ENCODE peak calls at places on chromosomes 7 and 10, in four cellular contexts. S is stimulated activated CD4-positive, alpha-beta T cell treated with anti-CD3 and anti-CD28 coated beads, Interleukin-1b, Interleukin-23, amount 100 ng/mL, for 1 hour; Q is NCI-H1105; H is naive thymus-derived CD4-positive, alpha-beta T cell. Z is an unnamed sample.

GRCh38 chr10:3465406-3465891 is 292.9 kb upstream of the PITRM1 start:
- DNase-seq in S (no peak), Q (no peak), H (no peak), Z (no peak)

GRCh38 chr7:159086301-159086925 is 58.3 kb downstream of the VIPR2 start:
- DNase-seq in S (no peak), Q (no peak), H (no peak), Z (no peak)

GRCh38 chr7:134741901-134742635 is 37.4 kb upstream of the CALD1 start:
- DNase-seq in S (no peak), Q (no peak), H (no peak), Z (no peak)

GRCh38 chr10:78377362-78377761 is 343.7 kb downstream of the RPS24 start:
- DNase-seq in S (no peak), Q (no peak), H (no peak), Z (no peak)

GRCh38 chr7:149853157-149853556 is 15.0 kb downstream of the ZNF862 start:
- DNase-seq in S (no peak), Q (no peak), H (no peak), Z (peak)

GRCh38 chr10:66834802-66835201 is 91.0 kb upstream of the LRRTM3 start:
- DNase-seq in S (no peak), Q (no peak), H (no peak), Z (no peak)

GRCh38 chr7:43784030-43785001 is 25.8 kb downstream of the BLVRA start:
- DNase-seq in S (no peak), Q (no peak), H (no peak), Z (no peak)

GRCh38 chr7:69467826-69468225 is 130.4 kb upstream of the AUTS2 start:
- DNase-seq in S (no peak), Q (no peak), H (no peak), Z (no peak)

GRCh38 chr7:39434012-39434411 is 132.2 kb upstream of the YAE1 start:
- DNase-seq in S (no peak), Q (no peak), H (no peak), Z (no peak)

GRCh38 chr7:2621061-2621828 is 10.5 kb upstream of the TTYH3 start:
- DNase-seq in S (no peak), Q (no peak), H (no peak), Z (no peak)

GRCh38 chr7:51139796-51140195 is 176.8 kb downstream of the COBL start:
- DNase-seq in S (no peak), Q (no peak), H (no peak), Z (no peak)

GRCh38 chr10:22427890-22428571 is 82.7 kb downstream of the SPAG6 start:
- DNase-seq in S (no peak), Q (peak), H (no peak), Z (peak)

GRCh38 chr7:14999331-14999730 is 96.8 kb upstream of the DGKB start:
- DNase-seq in S (no peak), Q (no peak), H (no peak), Z (no peak)

GRCh38 chr10:73789659-73790055 is 4.3 kb downstream of the ZSWIM8 start:
- DNase-seq in S (no peak), Q (no peak), H (no peak), Z (no peak)

GRCh38 chr7:985127-985416 is 2.1 kb downstream of the CYP2W1 start:
- DNase-seq in S (no peak), Q (no peak), H (no peak), Z (no peak)

GRCh38 chr7:24052572-24053223 is 231.3 kb upstream of the NPY start:
- DNase-seq in S (no peak), Q (peak), H (no peak), Z (no peak)

GRCh38 chr10:98374176-98374969 is 40.6 kb downstream of the PYROXD2 start:
- DNase-seq in S (no peak), Q (no peak), H (no peak), Z (no peak)

GRCh38 chr10:123147635-123148413 is at the start of gene HMX2:
- DNase-seq in S (no peak), Q (peak), H (peak), Z (peak)

GRCh38 chr7:117283371-117283770 is 39.5 kb downstream of the WNT2 start:
- DNase-seq in S (no peak), Q (no peak), H (no peak), Z (no peak)

GRCh38 chr10:93758911-93759410 is 1.2 kb downstream of the LGI1 start:
- DNase-seq in S (no peak), Q (no peak), H (no peak), Z (no peak)

GRCh38 chr10:124244256-124244877 is 151.0 kb upstream of the CHST15 start:
- DNase-seq in S (no peak), Q (no peak), H (no peak), Z (no peak)

GRCh38 chr7:131655447-131655846 is 99.0 kb upstream of the PODXL start:
- DNase-seq in S (no peak), Q (no peak), H (no peak), Z (no peak)

GRCh38 chr7:121420976-121421375 is 24.9 kb upstream of the FAM3C start:
- DNase-seq in S (no peak), Q (no peak), H (no peak), Z (no peak)

GRCh38 chr10:44390585-44391072 is 5.7 kb upstream of the CXCL12 start:
- DNase-seq in S (no peak), Q (no peak), H (no peak), Z (no peak)

GRCh38 chr10:86955501-86956194 is 1.8 kb downstream of the MMRN2 start:
- DNase-seq in S (no peak), Q (no peak), H (no peak), Z (no peak)

GRCh38 chr10:59173414-59173813 is 3.0 kb upstream of the PHYHIPL start:
- DNase-seq in S (no peak), Q (no peak), H (no peak), Z (no peak)

Z was measured in HAP-1.